ENCODE peak calls at places on chromosomes 2 and 18, in ten cellular contexts. G is left lobe of liver; M is activated CD4-positive, alpha-beta T cell treated with anti-CD3 and anti-CD28 coated beads, Interleukin-2, amount 50 U/mL, for 4 hours; A is stimulated activated CD4-positive, alpha-beta T cell treated with anti-CD3 and anti-CD28 coated beads, Interleukin-4, amount 100 ng/mL, for 48 hours; L is activated T-helper 1 cell treated with Interleukin-2 at 50 U/mL for 16 hours; P is mesendoderm; W is RKO; B is activated gamma-delta T cell treated with anti-CD3 and anti-CD28 coated beads, Interleukin-2, amount 50 U/mL, for 16 hours; Z is heart left ventricle; I is naive thymus-derived CD8-positive, alpha-beta T cell. N is an unnamed sample.
A peak's percentile ranks its signal among the peaks of the same experiment; 100 is the strongest.

GRCh38 chr18:6056171-6056932 is 161.0 kb upstream of the TMEM200C start:
- DNase-seq in G (no peak), M (no peak), A (no peak), L (no peak), P (no peak), W (no peak), B (no peak), Z (no peak), I (no peak), N (peak; percentile 3)

GRCh38 chr18:67783215-67783946 is 266.9 kb upstream of the DSEL start:
- DNase-seq in G (no peak), M (no peak), A (no peak), L (no peak), P (peak; percentile 75), W (peak; percentile 79), B (no peak), Z (no peak), I (no peak), N (no peak)

GRCh38 chr2:201129044-201129505 is 13.1 kb downstream of the CFLAR start:
- DNase-seq in G (no peak), M (no peak), A (no peak), L (no peak), P (no peak), W (no peak), B (no peak), Z (peak; percentile 40), I (no peak), N (no peak)

GRCh38 chr2:96608459-96609455 is 29.4 kb downstream of the KANSL3 start:
- DNase-seq in G (no peak), M (no peak), A (no peak), L (no peak), P (no peak), W (no peak), B (no peak), Z (no peak), I (no peak), N (no peak)

GRCh38 chr2:229686122-229686919 is 28.0 kb downstream of the DNER start:
- DNase-seq in G (no peak), M (no peak), A (no peak), L (no peak), P (no peak), W (no peak), B (no peak), Z (no peak), I (no peak), N (no peak)

GRCh38 chr2:134470561-134471168 is 216.8 kb downstream of the MGAT5 start:
- DNase-seq in G (no peak), M (no peak), A (no peak), L (no peak), P (no peak), W (no peak), B (no peak), Z (peak; percentile 3), I (no peak), N (no peak)

GRCh38 chr2:77479395-77479794 is 42.8 kb downstream of the LRRTM4 start:
- DNase-seq in G (no peak), M (no peak), A (no peak), L (no peak), P (no peak), W (no peak), B (no peak), Z (no peak), I (no peak), N (no peak)

GRCh38 chr2:108454440-108454839 is 5.4 kb downstream of the GCC2 start:
- DNase-seq in G (no peak), M (no peak), A (no peak), L (no peak), P (no peak), W (peak; percentile 22), B (no peak), Z (no peak), I (no peak), N (no peak)

GRCh38 chr2:72116081-72116533 is 31.6 kb downstream of the CYP26B1 start:
- DNase-seq in G (no peak), M (no peak), A (no peak), L (no peak), P (peak; percentile 80), W (no peak), B (no peak), Z (no peak), I (no peak), N (no peak)

N was measured in GM12892.